ENCODE peak calls at places on chromosomes 13 and 19, in seven cellular contexts. O, P, E, B, Z, T and Y are unnamed samples.

GRCh38 chr13:75123428-75123827 is 358.5 kb downstream of the TBC1D4 start:
- DNase-seq in O (no peak), P (no peak), E (no peak), B (no peak), Z (no peak), T (no peak), Y (no peak)

GRCh38 chr13:29516012-29516411 is 79.5 kb downstream of the SLC7A1 start:
- DNase-seq in O (no peak), P (no peak), E (no peak), B (no peak), Z (no peak), T (no peak), Y (no peak)

GRCh38 chr13:35923347-35923746 is 207.8 kb downstream of the DCLK1 start:
- DNase-seq in O (peak), P (peak), E (no peak), B (no peak), Z (peak), T (no peak), Y (no peak)

GRCh38 chr19:57668635-57669034 is at the start of gene ZSCAN4:
- DNase-seq in O (no peak), P (no peak), E (no peak), B (no peak), Z (no peak), T (no peak), Y (no peak)

GRCh38 chr19:31347828-31348314 is 1.4 kb downstream of the TSHZ3 start:
- DNase-seq in O (peak), P (no peak), E (no peak), B (no peak), Z (no peak), T (no peak), Y (no peak)

GRCh38 chr13:67133476-67133875 is 96.7 kb downstream of the PCDH9 start:
- DNase-seq in O (no peak), P (no peak), E (no peak), B (no peak), Z (no peak), T (no peak), Y (no peak)

GRCh38 chr13:20106751-20107150 is 54.1 kb downstream of the GJA3 start:
- DNase-seq in O (no peak), P (no peak), E (no peak), B (no peak), Z (no peak), T (no peak), Y (no peak)

GRCh38 chr13:44231786-44232516 is 141.7 kb upstream of the SERP2 start:
- DNase-seq in O (peak), P (peak), E (peak), B (peak), Z (peak), T (peak), Y (no peak)

GRCh38 chr13:21075303-21076264 is 14.2 kb upstream of the LATS2 start:
- DNase-seq in O (no peak), P (no peak), E (peak), B (peak), Z (peak), T (no peak), Y (no peak)

GRCh38 chr19:10126213-10126639 is 6.5 kb upstream of the EIF3G start:
- DNase-seq in O (no peak), P (no peak), E (no peak), B (no peak), Z (no peak), T (no peak), Y (no peak)

GRCh38 chr13:64234255-64234654 is 2818.6 kb upstream of the PCDH20 start:
- DNase-seq in O (peak), P (no peak), E (no peak), B (no peak), Z (no peak), T (no peak), Y (no peak)

GRCh38 chr13:21616205-21616604 is 12.2 kb upstream of the MICU2 start:
- DNase-seq in O (no peak), P (no peak), E (no peak), B (no peak), Z (no peak), T (no peak), Y (no peak)

GRCh38 chr19:35879770-35880317 is 11.5 kb downstream of the APLP1 start:
- DNase-seq in O (peak), P (peak), E (peak), B (peak), Z (peak), T (peak), Y (peak)

DNA sequence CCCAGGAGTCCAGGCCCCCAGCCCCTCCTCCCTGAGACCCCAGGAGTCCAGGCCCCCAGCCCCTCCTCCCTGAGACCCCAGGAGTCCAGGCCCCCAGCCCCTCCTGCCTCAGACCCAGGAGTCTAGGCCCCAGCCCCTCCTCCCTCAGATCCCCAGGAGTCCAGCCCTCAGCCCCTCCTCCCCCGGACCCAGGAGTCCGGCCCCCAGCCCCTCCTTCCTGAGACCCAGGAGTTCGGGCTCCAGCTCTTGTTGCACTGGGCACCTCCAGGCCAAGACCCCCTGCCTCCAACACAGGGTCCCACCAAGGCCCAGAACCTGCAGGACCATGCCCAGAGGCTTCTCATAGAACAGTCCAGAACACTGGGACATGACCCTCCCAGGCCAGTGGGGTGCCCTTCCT is 3.8 kb downstream of the ERCC1 start:
- DNase-seq in O (no peak), P (no peak), E (no peak), B (no peak), Z (no peak), T (no peak), Y (no peak)
- H3K27ac ChIP-seq in O (no peak), P (no peak), E (no peak), B (no peak), Z (no peak), T (no peak), Y (peak)

DNA sequence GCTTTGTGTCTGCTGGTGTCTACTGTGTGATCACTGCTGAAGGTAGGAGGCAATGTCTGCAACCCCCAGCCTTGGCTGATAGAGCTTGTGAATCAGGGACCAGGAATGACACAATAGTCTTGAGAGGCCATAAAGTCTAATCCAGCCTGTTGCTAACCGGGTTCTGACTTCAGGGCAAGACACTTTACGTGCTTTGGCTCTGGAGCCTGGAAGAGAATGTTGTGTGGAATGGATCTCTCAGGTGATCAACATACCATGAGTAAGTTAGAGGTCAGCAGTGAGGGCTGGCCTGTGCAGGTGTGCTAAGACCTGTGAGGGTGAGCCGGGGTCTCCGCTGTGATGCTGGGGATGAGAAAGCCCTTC is 5.6 kb downstream of the COL4A2 start:
- DNase-seq in O (no peak), P (peak), E (no peak), B (no peak), Z (peak), T (no peak), Y (no peak)
- H3K27ac ChIP-seq in O (peak), P (peak), E (no peak), B (no peak), Z (no peak), T (peak), Y (no peak)

GRCh38 chr19:47153266-47153665 is 22.6 kb downstream of the SAE1 start:
- DNase-seq in O (no peak), P (no peak), E (no peak), B (no peak), Z (no peak), T (no peak), Y (no peak)
- H3K27ac ChIP-seq in O (no peak), P (peak), E (peak), B (no peak), Z (no peak), T (peak), Y (no peak)

GRCh38 chr19:11265785-11266236 is 3.5 kb upstream of the DOCK6 start:
- DNase-seq in O (no peak), P (peak), E (no peak), B (no peak), Z (no peak), T (peak), Y (no peak)
- H3K27ac ChIP-seq in O (no peak), P (peak), E (peak), B (no peak), Z (no peak), T (peak), Y (no peak)

DNA sequence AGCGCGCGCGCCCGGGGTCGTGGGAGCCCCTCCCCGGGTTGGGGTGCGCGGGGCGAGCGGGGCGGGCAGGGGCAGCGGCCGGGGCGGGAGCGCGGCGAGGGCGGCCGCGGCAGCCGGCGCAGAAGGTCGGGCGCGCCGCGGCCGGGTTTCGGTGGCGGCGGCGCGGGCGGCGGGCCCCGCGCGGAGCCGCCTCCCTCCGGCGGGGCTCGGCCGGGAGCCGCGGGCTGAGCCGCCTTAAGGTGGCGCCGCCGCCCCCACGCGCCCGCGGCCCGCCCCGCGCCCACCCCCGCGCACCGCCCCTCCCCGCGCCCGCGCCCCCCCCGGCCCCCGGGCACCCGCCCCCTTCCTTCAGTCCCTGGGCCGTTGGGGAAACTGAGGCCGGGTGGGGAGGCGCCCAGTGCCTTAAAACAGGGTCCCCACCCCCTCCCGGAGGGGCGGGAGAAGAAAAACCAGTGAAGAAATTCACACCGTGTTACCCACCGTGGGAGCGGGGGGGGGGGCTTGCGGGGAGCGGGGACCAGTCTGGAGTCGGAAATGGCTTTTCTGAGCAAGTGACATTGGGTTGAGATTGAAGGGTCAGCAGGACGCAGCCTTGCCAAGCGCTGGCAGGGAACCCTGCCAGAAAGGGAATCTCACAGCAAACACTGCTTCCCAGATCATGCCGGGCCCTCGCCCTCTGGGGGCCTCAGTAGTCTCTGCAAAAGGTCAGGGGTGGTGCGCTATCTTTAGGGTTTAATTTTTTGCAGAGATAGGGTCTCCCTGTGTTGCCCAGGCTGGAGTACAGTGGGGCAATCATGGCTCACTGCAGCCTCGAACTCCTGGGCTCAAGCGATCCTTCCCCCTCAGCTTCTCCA is at the start of gene TLE2:
- DNase-seq in O (no peak), P (no peak), E (no peak), B (no peak), Z (peak), T (no peak), Y (no peak)
- H3K27ac ChIP-seq in O (no peak), P (no peak), E (peak), B (no peak), Z (no peak), T (no peak), Y (no peak)

DNA sequence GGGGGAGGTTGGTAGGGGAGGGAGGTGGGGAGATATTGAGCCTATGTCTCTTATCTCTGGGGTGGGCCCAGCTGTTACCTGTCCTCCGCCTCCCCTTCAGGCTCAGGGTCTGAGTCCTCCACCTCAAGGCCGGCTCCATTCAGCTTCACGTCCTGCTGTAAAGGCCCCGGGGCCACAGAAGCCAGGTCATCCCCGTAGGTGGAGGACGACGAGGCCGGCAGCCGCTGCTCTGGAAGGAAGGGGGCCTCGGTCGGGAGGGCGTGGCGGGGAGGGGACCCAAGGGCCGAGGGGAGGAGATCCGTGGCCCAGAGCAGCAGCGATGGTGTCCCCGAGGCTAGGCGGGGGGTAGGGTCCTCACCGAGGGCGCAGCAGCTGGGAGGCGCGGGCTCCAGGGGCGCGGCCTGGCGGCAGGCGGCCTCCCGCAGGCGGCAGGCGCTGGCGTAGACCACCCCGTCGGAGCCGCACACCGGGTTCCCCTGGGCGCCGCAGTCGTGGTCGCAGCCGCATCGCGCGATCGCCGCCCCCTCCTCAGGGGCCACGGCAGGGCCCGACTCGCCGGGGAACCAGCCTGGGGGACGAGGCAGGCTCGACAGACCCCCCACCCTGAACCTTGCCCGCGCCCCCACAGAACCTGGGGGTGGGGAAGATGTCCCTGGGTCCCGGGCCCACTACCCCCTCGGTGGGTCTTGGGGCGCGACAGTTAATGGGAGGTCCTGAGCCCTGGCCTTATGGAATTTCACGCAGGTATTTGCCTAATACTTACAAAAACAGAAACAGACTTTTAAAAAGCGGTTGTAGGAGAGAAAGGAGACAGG is 7.5 kb downstream of the F2RL3 start:
- DNase-seq in O (peak), P (no peak), E (no peak), B (peak), Z (peak), T (peak), Y (no peak)
- H3K27ac ChIP-seq in O (peak), P (no peak), E (peak), B (peak), Z (no peak), T (peak), Y (no peak)